ENCODE peak calls at places on chromosomes 3 and 15, in five cellular contexts. D, H, N, M and C are unnamed samples.

GRCh38 chr3:13234155-13234505 is 160.9 kb upstream of the IQSEC1 start:
- DNase-seq in N (no peak), H (no peak), M (no peak), D (no peak), C (no peak)

GRCh38 chr3:150721285-150722130 is 17.8 kb upstream of the ERICH6 start:
- DNase-seq in D (no peak), H (peak), M (peak), N (no peak), C (peak)

GRCh38 chr15:77531191-77532000 is 101.3 kb downstream of the LINGO1 start:
- DNase-seq in N (no peak), M (no peak), H (no peak), D (no peak), C (no peak)

GRCh38 chr15:25693321-25694237 is 169.5 kb downstream of the ATP10A start:
- DNase-seq in H (peak), M (no peak), D (peak), N (no peak), C (peak)

GRCh38 chr3:140540262-140540661 is 137.6 kb upstream of the TRIM42 start:
- DNase-seq in M (no peak), N (no peak), H (no peak), D (no peak), C (no peak)

GRCh38 chr15:70142322-70143191 is 44.8 kb upstream of the TLE3 start:
- DNase-seq in M (peak), N (no peak), H (peak), D (no peak), C (no peak)

GRCh38 chr3:185760550-185760949 is 64.3 kb downstream of the IGF2BP2 start:
- DNase-seq in H (no peak), M (no peak), N (no peak), D (no peak), C (no peak)

GRCh38 chr3:104596551-104596950 is 770.2 kb upstream of the ALCAM start:
- DNase-seq in N (no peak), H (peak), M (peak), D (peak), C (peak)

GRCh38 chr3:139654637-139655365 is 23.0 kb downstream of the NMNAT3 start:
- DNase-seq in M (peak), H (no peak), N (no peak), D (no peak), C (no peak)

GRCh38 chr3:111910806-111911205 is 51.7 kb downstream of the PHLDB2 start:
- DNase-seq in N (no peak), M (peak), D (no peak), H (peak), C (no peak)

GRCh38 chr3:160128086-160128485 is 97.1 kb upstream of the C3orf80 start:
- DNase-seq in N (no peak), M (no peak), H (no peak), D (no peak), C (no peak)

GRCh38 chr3:46558184-46559029 is 7.7 kb downstream of the LRRC2 start:
- DNase-seq in M (peak), H (peak), D (peak), N (peak), C (peak)

GRCh38 chr3:182067423-182067822 is 355.7 kb downstream of the SOX2 start:
- DNase-seq in M (no peak), D (no peak), H (no peak), N (no peak), C (no peak)

GRCh38 chr3:190811775-190812480 is 50.6 kb downstream of the GMNC start:
- DNase-seq in N (peak), H (peak), M (peak), D (peak), C (peak)

GRCh38 chr15:23565395-23566069 is at the start of gene MKRN3:
- DNase-seq in M (peak), H (no peak), D (no peak), N (no peak), C (peak)

GRCh38 chr15:90004671-90005070 is 3.5 kb downstream of the ZNF710 start:
- DNase-seq in N (no peak), H (no peak), M (peak), D (no peak), C (no peak)

GRCh38 chr15:77824361-77824985 is 191.8 kb upstream of the LINGO1 start:
- DNase-seq in D (no peak), M (no peak), N (no peak), H (no peak), C (no peak)

GRCh38 chr15:59528429-59528828 is 83.2 kb upstream of the GCNT3 start:
- DNase-seq in M (no peak), D (no peak), N (no peak), H (no peak), C (no peak)

GRCh38 chr3:66499881-66500574 is 794 bp downstream of the LRIG1 start:
- DNase-seq in N (peak), H (peak), M (no peak), D (no peak), C (peak)

GRCh38 chr3:127903596-127903995 is 11.4 kb upstream of the KBTBD12 start:
- DNase-seq in N (no peak), D (no peak), M (no peak), H (peak), C (no peak)

GRCh38 chr15:33154366-33155166 is 39.9 kb downstream of the FMN1 start:
- DNase-seq in D (no peak), M (peak), H (no peak), N (no peak), C (no peak)

GRCh38 chr3:38560996-38561717 is 65.0 kb downstream of the EXOG start:
- DNase-seq in M (no peak), D (peak), H (no peak), N (no peak), C (no peak)

GRCh38 chr15:93246266-93247242 is 157.5 kb upstream of the RGMA start:
- DNase-seq in D (no peak), N (no peak), M (no peak), H (no peak), C (no peak)

GRCh38 chr15:75989045-75989444 is 23.2 kb downstream of the NRG4 start:
- DNase-seq in N (no peak), H (no peak), M (peak), D (no peak), C (no peak)

GRCh38 chr3:51522273-51522981 is 16.1 kb upstream of the RAD54L2 start:
- DNase-seq in N (no peak), H (no peak), D (no peak), M (no peak), C (no peak)

GRCh38 chr3:48899298-48899697 is 616 bp upstream of the SLC25A20 start:
- DNase-seq in H (no peak), N (no peak), D (no peak), M (no peak), C (no peak)

GRCh38 chr3:170420307-170420821 is 1.7 kb downstream of the CLDN11 start:
- DNase-seq in H (no peak), D (peak), M (no peak), N (no peak), C (no peak)